ENCODE peak calls at places on chromosomes 3 and 15, in six cellular contexts. W is HCT116, U is astrocyte, L is GM23338, V is OCI-LY7, Y is endothelial cell of umbilical vein. O is an unnamed sample.
A peak's percentile ranks its signal among the peaks of the same experiment; 100 is the strongest.

GRCh38 chr3:140342668-140343067 is 335.2 kb upstream of the TRIM42 start:
- DNase-seq in L (no peak), V (no peak), W (no peak), Y (no peak), U (no peak), O (no peak)

GRCh38 chr3:132606085-132606484 is 9.0 kb downstream of the ACKR4 start:
- DNase-seq in U (peak; percentile 74), Y (no peak), L (no peak), V (no peak), W (no peak), O (no peak)

GRCh38 chr3:72995337-72995736 is 1.3 kb upstream of the PPP4R2 start:
- DNase-seq in V (no peak), U (no peak), Y (no peak), W (no peak), L (no peak), O (no peak)

GRCh38 chr3:6860149-6860548 is 766 bp upstream of the GRM7 start:
- DNase-seq in L (no peak), U (no peak), W (no peak), Y (no peak), V (no peak), O (no peak)

GRCh38 chr3:184338538-184338945 is 1.1 kb downstream of the FAM131A start:
- DNase-seq in W (no peak), Y (peak; percentile 84), U (peak; percentile 75), V (no peak), L (peak; percentile 93), O (no peak)

GRCh38 chr3:186788482-186789370 is 5.3 kb downstream of the EIF4A2 start:
- DNase-seq in L (no peak), U (no peak), V (no peak), W (no peak), Y (no peak), O (no peak)

GRCh38 chr3:101195951-101196713 is 124.2 kb downstream of the IMPG2 start:
- DNase-seq in L (peak; percentile 83), U (peak; percentile 31), V (peak; percentile 19), Y (peak; percentile 89), W (peak; percentile 48), O (peak; percentile 82)

GRCh38 chr3:130393594-130393993 is 48.1 kb downstream of the COL6A5 start:
- DNase-seq in L (no peak), Y (no peak), U (no peak), V (no peak), W (no peak), O (no peak)

GRCh38 chr15:95131071-95131683 is 899.8 kb downstream of the MCTP2 start:
- DNase-seq in Y (peak; percentile 78), V (no peak), L (no peak), W (no peak), U (no peak), O (no peak)

GRCh38 chr3:107884719-107885460 is 205.9 kb downstream of the CD47 start:
- DNase-seq in W (no peak), V (no peak), L (peak; percentile 31), Y (no peak), U (peak; percentile 72), O (no peak)

GRCh38 chr3:182133752-182134151 is 422.0 kb downstream of the SOX2 start:
- DNase-seq in V (no peak), Y (no peak), U (peak; percentile 18), L (no peak), W (no peak), O (no peak)

GRCh38 chr3:149625795-149626194 is 32.0 kb downstream of the WWTR1 start:
- DNase-seq in V (no peak), U (peak; percentile 59), W (no peak), Y (peak; percentile 67), L (no peak), O (no peak)

GRCh38 chr15:59180946-59181345 is 25.7 kb upstream of the LDHAL6B start:
- DNase-seq in W (no peak), V (no peak), L (no peak), Y (peak; percentile 48), U (peak; percentile 57), O (no peak)

GRCh38 chr3:120471643-120472042 is 20.9 kb upstream of the FSTL1 start:
- DNase-seq in L (no peak), Y (no peak), U (peak; percentile 77), V (no peak), W (no peak), O (no peak)

GRCh38 chr3:31170932-31171670 is 276.6 kb upstream of the GADL1 start:
- DNase-seq in L (no peak), Y (peak; percentile 21), W (no peak), U (peak; percentile 100), V (no peak), O (peak; percentile 46)

GRCh38 chr3:197168606-197169005 is 129.8 kb downstream of the DLG1 start:
- DNase-seq in U (peak; percentile 11), Y (peak; percentile 16), V (peak; percentile 11), W (no peak), L (peak; percentile 55), O (no peak)

GRCh38 chr3:97432914-97433313 is 331.6 kb upstream of the ARL6 start:
- DNase-seq in Y (no peak), V (no peak), U (no peak), W (no peak), L (peak; percentile 12), O (no peak)

GRCh38 chr3:185688808-185689207 is 102.7 kb downstream of the SENP2 start:
- DNase-seq in V (no peak), L (no peak), W (peak; percentile 98), Y (peak; percentile 95), U (peak; percentile 98), O (peak; percentile 88)

GRCh38 chr3:110684436-110684835 is 387.2 kb upstream of the NECTIN3 start:
- DNase-seq in Y (peak; percentile 15), L (no peak), U (no peak), V (no peak), W (no peak), O (no peak)

GRCh38 chr3:99909714-99910508 is 92.2 kb downstream of the CMSS1 start:
- DNase-seq in U (peak; percentile 89), W (no peak), V (no peak), L (no peak), Y (peak; percentile 61), O (peak; percentile 100)

GRCh38 chr3:65627102-65627501 is 411.6 kb downstream of the MAGI1 start:
- DNase-seq in Y (no peak), V (no peak), L (no peak), W (no peak), U (no peak), O (no peak)

GRCh38 chr3:31356941-31357340 is 175.8 kb upstream of the STT3B start:
- DNase-seq in W (no peak), U (peak; percentile 62), L (peak; percentile 28), V (no peak), Y (no peak), O (no peak)

GRCh38 chr15:98292442-98293240 is 332.1 kb downstream of the ARRDC4 start:
- DNase-seq in L (peak; percentile 89), U (no peak), Y (peak; percentile 6), V (peak; percentile 42), W (peak; percentile 21), O (peak; percentile 26)
- H2AFZ ChIP-seq in L (peak overlapping the region; percentile 89), U (no peak overlapping the region), Y (peak overlapping the region; percentile 16), V (no peak overlapping the region), W (no peak overlapping the region), O (no peak overlapping the region)

DNA sequence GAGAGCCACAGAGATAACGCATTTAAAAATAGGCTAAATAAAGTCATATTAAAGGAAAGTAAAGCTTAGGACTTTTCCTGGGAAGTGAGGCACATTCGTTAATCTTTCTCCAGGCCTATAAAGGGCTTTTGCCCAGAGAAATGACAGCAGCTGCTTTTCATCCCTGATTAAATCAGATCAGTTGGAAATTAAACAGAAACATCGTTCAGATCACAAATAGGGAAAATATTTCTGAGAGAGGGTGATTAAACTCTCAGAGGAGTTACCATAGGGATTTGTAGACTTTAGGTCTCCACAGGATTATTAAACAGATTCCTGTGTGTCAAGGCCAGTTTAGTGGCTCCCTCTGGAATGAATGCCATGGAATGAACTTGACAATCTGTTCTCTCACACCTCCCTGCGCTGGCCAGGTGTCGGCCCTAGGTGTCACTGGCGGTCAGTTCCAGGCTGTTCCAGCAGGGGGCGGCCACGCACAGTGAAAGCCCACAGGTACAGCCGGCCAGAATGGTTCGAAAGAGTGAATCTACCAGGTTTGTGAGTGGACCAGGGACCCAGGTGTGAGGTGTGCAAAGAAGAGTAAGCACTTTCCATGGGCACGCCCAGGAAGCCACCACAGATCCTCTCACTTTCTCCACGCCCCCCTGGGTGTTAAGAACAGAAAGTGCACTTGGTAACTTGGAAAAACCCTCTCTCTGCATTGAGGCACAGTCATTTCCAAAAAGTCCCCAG is 253.0 kb upstream of the RASGRP1 start:
- DNase-seq in W (peak; percentile 65), U (peak; percentile 42), L (peak; percentile 86), V (peak; percentile 70), Y (peak; percentile 86), O (peak; percentile 93)
- H3K4me2 ChIP-seq in W (peak overlapping the region; percentile 31), U (peak overlapping the region; percentile 27), L (no peak overlapping the region), V (no peak overlapping the region), Y (no peak overlapping the region), O (peak overlapping the region; percentile 18)

GRCh38 chr3:128435561-128435960 is 31.1 kb downstream of the DNAJB8 start:
- DNase-seq in Y (no peak), W (no peak), L (no peak), V (no peak), U (no peak), O (no peak)

GRCh38 chr3:128442070-128442469 is 24.6 kb downstream of the DNAJB8 start:
- DNase-seq in L (no peak), W (no peak), Y (no peak), U (no peak), V (no peak), O (no peak)

GRCh38 chr3:128439226-128439625 is 27.5 kb downstream of the DNAJB8 start:
- DNase-seq in U (no peak), L (no peak), Y (no peak), V (no peak), W (no peak), O (peak; percentile 56)

GRCh38 chr3:128436214-128436613 is 30.5 kb downstream of the DNAJB8 start:
- DNase-seq in U (no peak), V (no peak), W (no peak), Y (no peak), L (no peak), O (no peak)

DNA sequence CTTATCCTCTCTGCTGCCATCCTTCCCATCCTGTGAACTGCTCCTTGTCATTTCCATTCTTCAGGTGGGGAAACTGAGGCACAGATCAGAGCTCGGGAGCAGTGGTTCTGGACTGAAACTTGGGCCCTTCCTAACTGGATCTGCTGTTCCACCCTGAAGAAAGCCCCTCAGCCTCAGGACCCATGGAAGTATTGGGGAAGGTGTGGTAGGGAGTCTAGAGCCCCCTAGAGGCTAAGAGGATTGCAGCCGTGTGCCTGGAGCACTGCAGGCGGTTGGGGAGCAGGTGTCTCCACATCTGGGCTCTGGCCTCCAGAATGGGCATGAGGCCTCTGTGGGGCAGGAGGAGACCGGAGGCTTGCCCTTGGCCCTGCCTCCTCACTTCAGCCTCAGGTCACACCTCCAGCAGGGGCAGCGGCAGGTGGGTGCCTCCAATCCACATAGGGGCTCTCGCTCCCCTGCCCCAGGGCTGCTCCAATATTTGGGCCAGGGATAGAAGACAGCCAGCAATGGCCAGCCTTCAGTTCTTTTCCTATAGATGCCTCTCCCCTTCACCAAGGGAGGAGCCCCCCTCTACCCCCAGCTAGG is 28.1 kb downstream of the DNAJB8 start:
- DNase-seq in V (peak; percentile 22), L (peak; percentile 75), W (no peak), U (no peak), Y (no peak), O (no peak)
- TF ChIP-seq CTCF in V (peak; percentile 77), L (peak; percentile 91), W (peak; percentile 60), U (no peak), Y (peak; percentile 42), O (no peak)

DNA sequence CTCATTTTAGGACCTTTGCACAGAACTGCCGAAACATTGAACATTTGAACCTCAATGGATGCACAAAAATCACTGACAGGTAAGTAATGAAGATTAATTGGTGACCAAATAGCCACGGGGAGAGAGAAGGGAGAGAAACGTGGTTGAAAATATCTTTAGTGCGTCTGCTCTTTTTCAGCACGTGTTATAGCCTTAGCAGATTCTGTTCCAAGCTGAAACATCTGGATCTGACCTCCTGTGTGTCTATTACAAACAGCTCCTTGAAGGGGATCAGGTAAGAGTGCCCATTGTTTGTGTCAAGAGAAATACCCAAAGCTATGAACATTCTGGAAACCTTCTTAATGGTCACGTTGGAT is 67.1 kb downstream of the UBP1 start:
- DNase-seq in L (no peak), W (no peak), Y (no peak), U (no peak), V (no peak), O (no peak)
- H2AFZ ChIP-seq in L (no peak overlapping the region), W (no peak overlapping the region), Y (no peak overlapping the region), U (no peak overlapping the region), V (no peak overlapping the region), O (no peak overlapping the region)